ENCODE peak calls at places on chromosomes 2 and 18, in four cellular contexts. One of them, this sample, is unnamed. For H3K4me1, the result is how much of the 10 kb centered on the place peaks cover.

GRCh38 chr2:10987439-10987838 is 75.7 kb downstream of the KCNF1 start:
- DNase-seq in H9: no peak
- DNase-seq in fibroblast of lung: no peak
- DNase-seq in GM23338: no peak
- DNase-seq in this sample: no peak

GRCh38 chr2:41936751-41937463 is 110.9 kb upstream of the PKDCC start:
- DNase-seq in GM23338: no peak
- DNase-seq in fibroblast of lung: no peak
- DNase-seq in H9: no peak
- DNase-seq in this sample: peak

GRCh38 chr2:151289972-151290335 is 486 bp upstream of the NMI start:
- DNase-seq in fibroblast of lung: peak
- DNase-seq in GM23338: peak
- DNase-seq in H9: no peak
- DNase-seq in this sample: no peak

GRCh38 chr18:10771053-10771709 is 245.4 kb downstream of the NAPG start:
- DNase-seq in H9: no peak
- DNase-seq in GM23338: no peak
- DNase-seq in fibroblast of lung: peak
- DNase-seq in this sample: no peak

GRCh38 chr2:120759543-120760331 is 24.1 kb downstream of the GLI2 start:
- DNase-seq in fibroblast of lung: no peak
- DNase-seq in H9: peak
- DNase-seq in GM23338: peak
- DNase-seq in this sample: peak

GRCh38 chr2:225911019-225911418 is 511.5 kb downstream of the NYAP2 start:
- DNase-seq in GM23338: no peak
- DNase-seq in H9: no peak
- DNase-seq in fibroblast of lung: no peak
- DNase-seq in this sample: no peak

GRCh38 chr18:23380001-23380550 is 73.0 kb upstream of the RIOK3 start:
- DNase-seq in GM23338: peak
- DNase-seq in fibroblast of lung: no peak
- DNase-seq in H9: no peak
- DNase-seq in this sample: peak

GRCh38 chr2:107018366-107018765 is 132.4 kb upstream of the ST6GAL2 start:
- DNase-seq in GM23338: no peak
- DNase-seq in fibroblast of lung: no peak
- DNase-seq in H9: no peak
- DNase-seq in this sample: no peak

GRCh38 chr2:238701066-238701906 is 146.6 kb upstream of the TWIST2 start:
- DNase-seq in H9: no peak
- DNase-seq in fibroblast of lung: no peak
- DNase-seq in GM23338: no peak
- DNase-seq in this sample: peak

GRCh38 chr2:195017890-195018289 is 639.1 kb upstream of the SLC39A10 start:
- DNase-seq in H9: no peak
- DNase-seq in GM23338: peak
- DNase-seq in fibroblast of lung: peak
- DNase-seq in this sample: no peak

GRCh38 chr18:48455555-48456478 is 46.6 kb upstream of the ZBTB7C start:
- DNase-seq in GM23338: no peak
- DNase-seq in fibroblast of lung: peak
- DNase-seq in H9: no peak
- DNase-seq in this sample: no peak

GRCh38 chr2:167140767-167141166 is 252.5 kb downstream of the XIRP2 start:
- DNase-seq in GM23338: no peak
- DNase-seq in fibroblast of lung: peak
- DNase-seq in H9: no peak
- DNase-seq in this sample: no peak

GRCh38 chr2:138293045-138293444 is 208.5 kb upstream of the SPOPL start:
- DNase-seq in H9: no peak
- DNase-seq in GM23338: no peak
- DNase-seq in fibroblast of lung: no peak
- DNase-seq in this sample: no peak
- H3K27ac ChIP-seq in H9: no peak
- H3K27ac ChIP-seq in GM23338: no peak
- H3K27ac ChIP-seq in fibroblast of lung: no peak
- H3K27ac ChIP-seq in this sample: no peak

DNA sequence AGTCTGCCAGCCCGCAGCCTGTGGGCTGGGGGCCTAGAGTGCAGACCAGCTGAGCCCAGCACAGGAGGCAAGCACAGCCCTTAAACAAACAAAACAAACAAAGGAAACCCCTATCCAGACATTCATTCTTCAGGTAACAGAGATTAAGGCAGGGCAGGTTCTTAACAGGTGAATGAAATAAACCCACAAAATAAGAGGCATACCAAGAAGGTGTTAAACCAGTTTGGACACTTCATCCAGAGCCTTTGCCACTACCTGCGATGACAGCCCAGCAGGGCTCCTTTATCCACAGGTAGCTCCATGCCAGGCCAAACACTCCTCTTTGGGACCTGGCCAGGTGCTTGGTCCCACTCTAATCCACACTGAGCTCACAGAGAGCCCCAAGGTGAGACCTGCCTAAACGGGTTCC is 209.7 kb upstream of the SIX2 start:
- DNase-seq in H9: no peak
- DNase-seq in fibroblast of lung: no peak
- DNase-seq in GM23338: no peak
- DNase-seq in this sample: peak
- H3K4me1 ChIP-seq in H9: under half
- H3K4me1 ChIP-seq in fibroblast of lung: under half
- H3K4me1 ChIP-seq in GM23338: under half
- H3K4me1 ChIP-seq in this sample: under half

GRCh38 chr2:182891611-182892010 is 25.2 kb upstream of the FRZB start:
- DNase-seq in H9: no peak
- DNase-seq in GM23338: no peak
- DNase-seq in fibroblast of lung: no peak
- DNase-seq in this sample: no peak

GRCh38 chr2:182890773-182891381 is 24.4 kb upstream of the FRZB start:
- DNase-seq in fibroblast of lung: no peak
- DNase-seq in GM23338: no peak
- DNase-seq in H9: no peak
- DNase-seq in this sample: no peak

GRCh38 chr2:182887093-182887492 is 20.7 kb upstream of the FRZB start:
- DNase-seq in GM23338: no peak
- DNase-seq in H9: no peak
- DNase-seq in fibroblast of lung: peak
- DNase-seq in this sample: no peak

GRCh38 chr2:182887753-182888415 is 21.4 kb upstream of the FRZB start:
- DNase-seq in fibroblast of lung: no peak
- DNase-seq in H9: no peak
- DNase-seq in GM23338: no peak
- DNase-seq in this sample: no peak

GRCh38 chr2:182890305-182890704 is 23.9 kb upstream of the FRZB start:
- DNase-seq in fibroblast of lung: no peak
- DNase-seq in H9: no peak
- DNase-seq in GM23338: no peak
- DNase-seq in this sample: no peak
- H3K27ac ChIP-seq in fibroblast of lung: no peak
- H3K27ac ChIP-seq in H9: no peak
- H3K27ac ChIP-seq in GM23338: no peak
- H3K27ac ChIP-seq in this sample: no peak

GRCh38 chr2:181308731-181309130 is 148.5 kb upstream of the ITGA4 start:
- DNase-seq in GM23338: no peak
- DNase-seq in H9: no peak
- DNase-seq in fibroblast of lung: no peak
- DNase-seq in this sample: no peak
- H3K4me1 ChIP-seq in GM23338: under half
- H3K4me1 ChIP-seq in H9: under half
- H3K4me1 ChIP-seq in fibroblast of lung: under half
- H3K4me1 ChIP-seq in this sample: under half

GRCh38 chr18:76618721-76619120 is 123.7 kb upstream of the ZNF516 start:
- DNase-seq in fibroblast of lung: no peak
- DNase-seq in GM23338: no peak
- DNase-seq in H9: no peak
- DNase-seq in this sample: no peak
- H3K27ac ChIP-seq in fibroblast of lung: no peak
- H3K27ac ChIP-seq in GM23338: no peak
- H3K27ac ChIP-seq in H9: no peak
- H3K27ac ChIP-seq in this sample: no peak

GRCh38 chr18:55487997-55488396 is 100.0 kb downstream of the TCF4 start:
- DNase-seq in fibroblast of lung: no peak
- DNase-seq in GM23338: no peak
- DNase-seq in H9: no peak
- DNase-seq in this sample: no peak

GRCh38 chr18:55484773-55485172 is 103.2 kb downstream of the TCF4 start:
- DNase-seq in GM23338: no peak
- DNase-seq in H9: no peak
- DNase-seq in fibroblast of lung: no peak
- DNase-seq in this sample: no peak

GRCh38 chr18:55488473-55488872 is 99.5 kb downstream of the TCF4 start:
- DNase-seq in GM23338: peak
- DNase-seq in fibroblast of lung: no peak
- DNase-seq in H9: peak
- DNase-seq in this sample: peak

GRCh38 chr18:55485666-55486065 is 102.3 kb downstream of the TCF4 start:
- DNase-seq in fibroblast of lung: peak
- DNase-seq in GM23338: no peak
- DNase-seq in H9: no peak
- DNase-seq in this sample: no peak

DNA sequence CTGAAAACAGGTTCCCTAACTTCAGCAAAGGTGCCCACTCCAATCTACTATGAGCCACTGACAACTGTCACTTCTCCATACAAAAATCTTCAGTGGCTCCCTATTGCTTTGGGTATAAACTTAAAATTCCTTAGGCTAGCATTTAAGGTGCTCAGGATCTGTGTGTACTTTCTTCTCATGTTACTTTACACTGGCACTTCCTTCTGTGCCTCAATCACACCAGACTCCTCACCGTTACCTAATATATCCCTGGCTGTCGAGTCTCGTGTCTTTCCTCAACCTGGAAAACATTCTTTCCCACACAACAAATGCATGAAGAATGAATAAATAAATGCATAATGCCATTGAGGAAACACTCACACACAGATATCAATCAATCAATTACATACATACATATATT is 101.1 kb downstream of the TCF4 start:
- DNase-seq in H9: no peak
- DNase-seq in GM23338: no peak
- DNase-seq in fibroblast of lung: no peak
- DNase-seq in this sample: no peak
- H3K4me1 ChIP-seq in H9: under half
- H3K4me1 ChIP-seq in GM23338: under half
- H3K4me1 ChIP-seq in fibroblast of lung: under half
- H3K4me1 ChIP-seq in this sample: under half

DNA sequence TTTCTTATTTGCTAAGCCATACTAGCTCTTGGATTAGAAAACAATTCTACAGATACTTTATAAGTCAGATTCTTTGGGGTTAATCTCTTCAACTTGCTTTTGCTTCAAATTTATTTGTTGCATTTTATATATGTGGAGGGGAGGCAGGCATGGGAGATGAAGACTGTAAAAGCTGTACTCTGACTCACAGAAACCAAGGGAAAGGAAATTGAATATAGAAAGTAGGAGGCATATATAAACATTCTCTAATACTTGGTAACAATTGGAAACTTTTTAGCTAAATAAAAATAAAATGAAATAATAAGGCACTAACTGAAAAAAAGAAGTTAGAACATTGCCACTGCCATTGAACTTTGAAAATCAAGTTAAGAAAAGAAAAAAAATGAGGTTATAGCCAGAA is 21.3 kb downstream of the PLA2R1 start:
- DNase-seq in H9: no peak
- DNase-seq in fibroblast of lung: no peak
- DNase-seq in GM23338: no peak
- DNase-seq in this sample: no peak
- H3K27ac ChIP-seq in H9: no peak
- H3K27ac ChIP-seq in fibroblast of lung: no peak
- H3K27ac ChIP-seq in GM23338: no peak
- H3K27ac ChIP-seq in this sample: no peak